ENCODE peak calls at places on chromosome 4, in six cellular contexts. T is CD8-positive, alpha-beta T cell; H is ovary; E is left ventricle myocardium inferior; D is naive thymus-derived CD4-positive, alpha-beta T cell; M is GM23338. Q is an unnamed sample.

GRCh38 chr4:60201052-60201673 is 999.0 kb upstream of the ADGRL3 start:
- DNase-seq in H (no peak), T (no peak), M (peak), E (no peak), D (peak), Q (no peak)

GRCh38 chr4:127832585-127832984 is 48.1 kb upstream of the PLK4 start:
- DNase-seq in D (no peak), M (no peak), T (no peak), E (no peak), H (no peak), Q (no peak)

GRCh38 chr4:76585270-76585669 is 150.2 kb downstream of the SHROOM3 start:
- DNase-seq in H (no peak), D (no peak), E (no peak), M (peak), T (no peak), Q (no peak)

GRCh38 chr4:59966758-59967157 is 1233.4 kb upstream of the ADGRL3 start:
- DNase-seq in H (no peak), M (no peak), T (no peak), D (no peak), E (no peak), Q (no peak)

GRCh38 chr4:98648602-98649001 is 9.8 kb downstream of the TSPAN5 start:
- DNase-seq in E (no peak), D (no peak), T (no peak), H (peak), M (no peak), Q (no peak)

GRCh38 chr4:52915730-52916129 is 53.6 kb downstream of the RASL11B start:
- DNase-seq in M (no peak), T (no peak), D (no peak), H (no peak), E (no peak), Q (no peak)

GRCh38 chr4:112492321-112492720 is 23.7 kb downstream of the NEUROG2 start:
- DNase-seq in D (no peak), T (no peak), E (no peak), M (no peak), H (no peak), Q (no peak)

GRCh38 chr4:109078724-109079123 is 223.7 kb downstream of the COL25A1 start:
- DNase-seq in M (no peak), H (no peak), D (no peak), T (no peak), E (no peak), Q (no peak)

GRCh38 chr4:137705171-137705783 is 173.0 kb upstream of the PCDH18 start:
- DNase-seq in E (no peak), D (no peak), H (no peak), T (no peak), M (no peak), Q (no peak)

GRCh38 chr4:139556735-139557505 is 901 bp upstream of the SETD7 start:
- DNase-seq in E (peak), T (peak), M (peak), H (no peak), D (peak), Q (peak)
- H3K27ac ChIP-seq in E (peak), T (peak), M (no peak), H (peak), D (peak), Q (peak)

DNA sequence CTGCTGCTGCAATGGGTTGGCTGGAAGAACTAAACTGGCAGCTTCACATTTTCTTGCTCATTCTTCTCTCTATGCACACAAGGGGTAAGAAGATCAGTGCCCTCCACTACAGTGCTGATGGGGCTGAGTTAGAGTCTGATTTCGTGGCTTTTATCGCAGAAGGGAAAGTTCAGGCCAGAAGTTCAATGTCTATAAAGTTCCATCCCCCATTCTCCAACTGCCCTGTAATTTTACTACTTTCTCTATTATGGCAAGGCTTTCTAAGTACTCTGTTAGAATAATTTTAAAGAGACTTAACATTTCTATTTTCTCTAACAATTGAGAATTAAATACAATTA is 293.9 kb downstream of the BMPR1B start:
- DNase-seq in M (no peak), H (no peak), E (no peak), D (no peak), T (no peak), Q (no peak)
- H3K27ac ChIP-seq in M (no peak), H (no peak), E (no peak), D (no peak), T (no peak), Q (no peak)

DNA sequence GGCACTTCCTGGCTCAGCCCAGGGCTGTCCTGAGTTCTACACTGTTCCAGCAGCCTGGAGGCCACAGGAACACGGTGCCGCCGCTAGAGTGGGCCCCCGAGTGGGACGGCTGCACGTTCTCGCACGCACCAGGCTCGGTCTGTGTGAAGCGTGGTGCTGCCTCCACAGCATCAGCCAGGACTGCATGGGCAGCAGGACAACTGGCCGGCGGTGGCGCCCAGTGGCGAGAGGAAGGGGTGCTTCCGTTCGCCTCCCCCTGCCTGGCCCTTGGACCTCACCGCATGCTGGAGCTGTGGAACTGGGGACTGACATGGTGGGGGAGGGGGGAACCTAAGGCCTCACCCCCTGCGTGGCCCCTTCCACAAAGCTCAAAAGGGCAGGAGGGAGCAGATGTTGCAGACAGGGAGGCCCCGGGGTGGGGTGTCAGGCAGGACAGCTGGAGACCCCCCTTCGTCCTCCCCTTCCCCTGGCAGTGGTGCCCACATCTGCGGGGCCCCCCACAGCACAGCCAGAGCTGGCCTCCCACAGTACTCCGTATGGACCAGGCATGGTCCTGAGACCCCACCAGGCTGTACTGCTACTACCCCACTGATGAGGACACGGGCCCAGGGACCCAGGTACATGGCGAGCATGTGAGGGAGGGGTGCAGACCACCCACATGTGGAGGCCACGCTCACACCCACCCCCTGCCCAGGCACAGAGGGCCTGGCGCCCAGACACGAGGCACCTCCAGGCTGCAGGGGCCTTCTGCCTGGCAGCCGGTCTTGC is 58.5 kb downstream of the ACOX3 start:
- DNase-seq in E (peak), T (no peak), H (peak), D (no peak), M (no peak), Q (no peak)
- H3K27ac ChIP-seq in E (peak), T (no peak), H (no peak), D (no peak), M (no peak), Q (no peak)

DNA sequence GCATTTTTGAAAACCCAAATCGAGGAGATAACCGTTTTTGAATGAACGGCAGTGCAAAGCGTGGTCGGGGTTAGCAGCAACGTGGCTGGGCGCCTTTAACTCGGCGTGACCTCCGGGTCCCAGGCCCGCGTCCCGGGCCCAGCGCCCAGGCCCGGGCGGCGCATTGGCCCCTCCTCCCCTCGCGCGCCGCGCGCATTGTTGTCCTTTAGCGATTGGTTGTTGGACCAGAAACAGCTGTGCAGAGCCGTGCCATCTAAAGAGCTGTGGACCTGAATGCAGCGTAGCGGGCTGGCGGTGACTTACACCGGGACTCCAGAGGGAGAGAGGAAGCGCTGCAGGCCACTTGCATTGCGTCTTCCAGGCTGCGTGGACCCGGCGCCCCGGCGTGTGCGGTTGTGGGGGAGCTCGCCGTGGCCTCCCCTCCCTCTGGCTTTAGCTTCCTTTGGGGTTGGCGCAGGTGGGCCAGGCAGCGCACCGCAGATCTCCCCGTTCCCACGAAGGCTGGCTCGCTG is at the start of gene STOX2:
- DNase-seq in T (no peak), M (peak), H (peak), E (peak), D (no peak), Q (peak)
- H3K27ac ChIP-seq in T (no peak), M (peak), H (peak), E (peak), D (no peak), Q (no peak)

DNA sequence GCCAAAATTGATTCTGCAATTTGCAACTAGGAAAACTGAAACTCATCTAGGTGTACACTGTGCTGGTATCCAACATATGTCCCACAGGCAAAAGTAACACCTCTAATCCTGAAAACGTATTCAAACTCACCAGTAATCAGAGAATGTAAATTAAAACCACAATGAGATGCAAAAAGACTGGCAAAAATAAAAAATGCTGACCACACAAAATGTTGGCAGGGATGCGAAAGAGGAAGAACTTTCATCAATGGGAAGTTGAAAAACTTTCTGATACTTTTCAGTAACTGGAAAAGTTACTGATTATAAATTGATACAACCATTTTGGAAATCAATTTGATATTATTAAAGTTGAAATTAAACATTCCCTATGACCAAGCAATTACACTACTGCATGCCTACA is 20.1 kb upstream of the CORIN start:
- DNase-seq in D (no peak), E (no peak), M (no peak), H (no peak), T (no peak), Q (no peak)
- H3K27ac ChIP-seq in D (no peak), E (no peak), M (no peak), H (no peak), T (no peak), Q (no peak)